ENCODE peak calls at places on chromosomes 6 and 20, in nine cellular contexts. M is Peyer's patch, U is lower leg skin, L is cardiac muscle cell, D is cardiac fibroblast, E is adrenal gland, S is colonic mucosa, Z is AG04449, O is left lung. F is an unnamed sample.

GRCh38 chr20:12466915-12467314 is 541.9 kb upstream of the SPTLC3 start:
- DNase-seq in E (no peak), O (no peak), Z (no peak), U (no peak), M (no peak), L (no peak), S (no peak), D (no peak), F (no peak)

GRCh38 chr20:35339007-35339406 is 46.8 kb upstream of the FAM83C start:
- DNase-seq in Z (peak), D (peak), S (no peak), E (no peak), M (no peak), L (peak), O (no peak), U (no peak), F (no peak)

GRCh38 chr20:46648903-46649649 is 2.2 kb downstream of the SLC13A3 start:
- DNase-seq in M (no peak), E (no peak), S (no peak), Z (no peak), L (no peak), U (no peak), O (no peak), D (no peak), F (no peak)

GRCh38 chr6:22098623-22099022 is 198.2 kb downstream of the PRL start:
- DNase-seq in S (no peak), Z (no peak), M (no peak), E (no peak), U (no peak), D (no peak), O (no peak), L (no peak), F (no peak)

GRCh38 chr6:30626484-30627366 is at the start of gene ATAT1:
- DNase-seq in E (peak), S (peak), Z (no peak), D (peak), L (peak), U (peak), M (peak), O (peak), F (peak)

GRCh38 chr6:30075094-30075986 is at the start of gene RNF39:
- DNase-seq in S (peak), D (no peak), U (peak), E (no peak), Z (no peak), L (peak), O (peak), M (peak), F (no peak)

GRCh38 chr6:144768676-144769599 is 483.8 kb downstream of the UTRN start:
- DNase-seq in O (no peak), M (no peak), S (no peak), L (no peak), D (peak), U (no peak), E (no peak), Z (no peak), F (no peak)

GRCh38 chr6:104705095-104705707 is 154.5 kb downstream of the HACE1 start:
- DNase-seq in Z (no peak), S (no peak), D (peak), M (peak), O (no peak), L (peak), U (no peak), E (peak), F (no peak)

GRCh38 chr20:50034567-50035170 is 51.9 kb downstream of the SNAI1 start:
- DNase-seq in O (no peak), Z (no peak), S (no peak), M (no peak), D (peak), E (peak), L (peak), U (peak), F (peak)

GRCh38 chr6:20029979-20030378 is 182.3 kb downstream of the MBOAT1 start:
- DNase-seq in S (no peak), Z (no peak), O (no peak), L (no peak), U (no peak), D (no peak), M (no peak), E (no peak), F (no peak)

GRCh38 chr6:30518505-30518850 is 29.2 kb downstream of the HLA-E start:
- DNase-seq in O (no peak), S (no peak), L (no peak), M (no peak), D (no peak), Z (no peak), U (no peak), E (no peak), F (no peak)

GRCh38 chr20:47432251-47433210 is 69.2 kb upstream of the NCOA3 start:
- DNase-seq in O (no peak), L (no peak), E (no peak), D (no peak), U (no peak), Z (no peak), M (no peak), S (no peak), F (no peak)

GRCh38 chr6:96116674-96117073 is 100.9 kb downstream of the FUT9 start:
- DNase-seq in O (no peak), E (no peak), Z (no peak), U (no peak), L (no peak), D (no peak), M (no peak), S (no peak), F (no peak)

GRCh38 chr6:2766767-2767314 is 1.6 kb downstream of the WRNIP1 start:
- DNase-seq in O (no peak), S (no peak), E (no peak), D (no peak), M (no peak), U (no peak), L (no peak), Z (no peak), F (no peak)

GRCh38 chr6:128919412-128919811 is 36.5 kb downstream of the LAMA2 start:
- DNase-seq in U (no peak), E (no peak), O (no peak), S (no peak), L (no peak), Z (peak), D (peak), M (no peak), F (peak)

GRCh38 chr6:66897576-66897975 is 1190.5 kb upstream of the EYS start:
- DNase-seq in S (no peak), L (peak), U (peak), E (peak), O (no peak), Z (no peak), M (no peak), D (peak), F (no peak)

GRCh38 chr6:141415896-141416295 is 716.8 kb upstream of the GJE1 start:
- DNase-seq in M (no peak), D (no peak), O (no peak), E (no peak), Z (no peak), S (no peak), U (no peak), L (no peak), F (peak)

GRCh38 chr20:57374343-57374930 is 16.8 kb upstream of the RBM38 start:
- DNase-seq in M (no peak), E (no peak), S (no peak), D (no peak), O (no peak), Z (no peak), U (no peak), L (no peak), F (no peak)

GRCh38 chr20:19833395-19833794 is 75.3 kb downstream of the RIN2 start:
- DNase-seq in Z (no peak), E (no peak), L (no peak), O (no peak), D (no peak), S (no peak), M (no peak), U (no peak), F (no peak)

GRCh38 chr6:28537509-28538140 is 11.9 kb downstream of the GPX5 start:
- DNase-seq in O (no peak), S (no peak), Z (no peak), M (no peak), U (no peak), D (no peak), L (no peak), E (no peak), F (no peak)

GRCh38 chr20:37294262-37294981 is 5.0 kb downstream of the MANBAL start:
- DNase-seq in U (no peak), O (no peak), D (no peak), L (peak), M (no peak), S (no peak), Z (no peak), E (no peak), F (peak)

GRCh38 chr20:21862224-21862927 is 156.9 kb downstream of the PAX1 start:
- DNase-seq in Z (no peak), D (no peak), O (no peak), S (no peak), M (no peak), U (no peak), E (no peak), L (no peak), F (no peak)

GRCh38 chr20:5808901-5809300 is 58.7 kb downstream of the SHLD1 start:
- DNase-seq in O (no peak), D (no peak), U (no peak), E (no peak), Z (no peak), L (no peak), S (no peak), M (no peak), F (no peak)

GRCh38 chr6:33207569-33208088 is 671 bp upstream of the RING1 start:
- DNase-seq in D (peak), Z (no peak), E (peak), M (peak), O (no peak), S (peak), L (peak), U (no peak), F (peak)

GRCh38 chr6:43334466-43335095 is 26.0 kb upstream of the CRIP3 start:
- DNase-seq in L (peak), M (no peak), S (peak), U (no peak), D (peak), E (peak), Z (peak), O (no peak), F (no peak)

GRCh38 chr6:106046116-106046853 is 39.9 kb upstream of the PRDM1 start:
- DNase-seq in E (no peak), O (peak), U (no peak), S (no peak), D (no peak), M (no peak), Z (no peak), L (no peak), F (no peak)
- H3K4me3 ChIP-seq in E (no peak), O (no peak), U (no peak), S (no peak), D (no peak), M (no peak), Z (no peak), L (no peak), F (no peak)

DNA sequence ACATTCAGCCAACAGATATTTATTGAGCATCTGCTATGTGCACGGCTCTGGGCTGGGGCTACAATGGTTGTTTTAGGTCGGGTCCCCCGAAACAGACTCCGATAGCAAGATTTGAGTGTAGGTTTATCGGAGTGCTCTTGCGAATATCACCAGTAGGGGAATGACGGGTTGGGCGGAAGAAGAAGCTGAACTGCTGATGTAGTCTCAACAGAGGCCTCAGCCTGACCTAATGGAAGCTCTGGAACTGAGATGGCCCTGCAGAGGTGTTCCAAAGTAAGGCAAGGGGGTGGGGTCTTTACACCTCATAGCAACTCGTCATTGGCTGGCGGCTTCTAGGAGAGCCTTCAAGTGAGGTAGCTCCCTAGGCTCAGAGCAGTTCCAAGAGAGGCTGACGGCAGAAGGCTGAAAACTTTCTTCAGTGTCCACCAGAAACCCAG is 1.1 kb downstream of the L3MBTL1 start:
- DNase-seq in L (peak), U (no peak), M (no peak), S (no peak), D (no peak), Z (no peak), O (no peak), E (no peak), F (no peak)
- TF ChIP-seq CTCF in L (peak), U (no peak), M (no peak), S (no peak), D (no peak), Z (no peak), O (no peak), E (no peak), F (no peak)

GRCh38 chr6:55003726-55004415 is 157.3 kb downstream of the FAM83B start:
- DNase-seq in S (no peak), Z (no peak), D (no peak), M (no peak), E (no peak), L (no peak), O (no peak), U (no peak), F (no peak)
- H3K4me3 ChIP-seq in S (no peak), Z (no peak), D (no peak), M (no peak), E (no peak), L (no peak), O (no peak), U (no peak), F (no peak)

DNA sequence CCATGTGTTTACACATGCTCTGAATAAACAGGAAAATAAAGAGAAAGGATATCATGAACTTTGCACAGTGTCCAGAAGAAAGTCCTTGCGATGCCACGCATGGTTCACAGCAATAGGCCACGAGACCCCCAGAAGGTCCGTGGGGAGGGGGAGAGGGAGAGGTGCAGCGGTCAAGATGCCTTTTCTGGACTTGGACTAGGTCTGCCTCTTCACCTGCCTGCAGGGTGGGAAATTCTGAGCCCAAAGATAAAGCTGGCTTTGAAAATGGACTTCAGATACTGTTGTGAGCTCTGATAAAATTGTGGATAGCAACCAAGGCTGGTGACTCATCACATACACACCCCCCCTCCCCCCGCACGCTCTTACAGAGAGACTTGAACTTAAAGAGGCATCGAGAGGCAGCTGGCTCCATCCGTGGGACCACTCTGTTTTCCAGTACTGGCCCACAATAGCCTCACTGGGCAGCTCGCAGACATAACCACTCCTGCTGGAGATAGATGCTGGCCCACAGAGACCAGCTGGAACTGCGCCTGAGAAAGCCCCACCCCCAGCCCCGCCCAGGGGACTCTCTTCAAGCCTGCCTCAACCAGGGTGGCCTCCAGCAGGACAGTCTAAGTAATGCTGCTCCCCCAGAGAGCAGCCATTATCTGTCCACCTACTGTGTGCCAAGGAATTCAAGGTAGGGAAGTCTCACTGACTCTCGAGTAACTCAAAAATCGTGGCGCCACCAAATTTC is 21.2 kb upstream of the NFATC2 start:
- DNase-seq in U (peak), O (no peak), E (peak), Z (no peak), S (peak), D (peak), M (peak), L (peak), F (peak)
- TF ChIP-seq CTCF in U (no peak), O (no peak), E (no peak), Z (no peak), S (no peak), D (peak), M (no peak), L (no peak), F (no peak)

DNA sequence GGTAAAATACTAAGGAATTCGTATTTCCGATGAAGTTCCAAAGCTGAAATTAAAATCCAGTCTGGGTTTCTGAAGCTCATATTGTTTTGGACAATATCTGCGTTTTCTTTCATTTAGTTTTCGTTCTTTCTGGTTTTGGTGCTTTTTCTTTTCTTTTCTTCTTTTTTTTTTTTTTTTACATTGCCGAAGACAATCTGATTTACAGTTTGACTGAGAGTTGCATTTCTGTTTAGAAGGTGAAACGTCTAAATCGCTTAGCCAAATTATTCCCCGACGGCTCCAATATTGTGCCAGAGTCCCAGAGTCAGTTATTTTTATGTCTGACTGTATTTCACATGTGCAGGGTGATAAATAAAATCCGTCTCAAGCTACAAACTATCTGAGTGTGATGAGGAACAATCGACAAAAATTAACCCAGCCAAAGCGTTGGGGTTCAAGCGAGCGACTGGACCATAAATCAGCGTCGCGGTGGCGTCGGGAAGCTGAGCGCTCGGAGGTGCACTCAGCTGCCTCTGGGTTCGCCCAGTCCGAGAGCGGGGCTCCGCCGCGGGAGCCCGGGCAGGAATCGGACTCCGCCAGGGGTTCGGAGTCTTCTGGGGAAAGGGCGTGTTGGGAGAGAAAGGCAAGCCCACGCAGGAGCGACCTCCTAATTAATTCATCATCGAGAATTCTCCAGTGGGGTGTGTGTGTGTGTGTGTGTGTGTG is 8.2 kb upstream of the TBX18 start:
- DNase-seq in O (peak), U (no peak), E (no peak), S (no peak), Z (no peak), M (no peak), L (peak), D (peak), F (peak)
- H3K4me3 ChIP-seq in O (no peak), U (no peak), E (peak), S (no peak), Z (peak), M (no peak), L (no peak), D (peak), F (peak)

DNA sequence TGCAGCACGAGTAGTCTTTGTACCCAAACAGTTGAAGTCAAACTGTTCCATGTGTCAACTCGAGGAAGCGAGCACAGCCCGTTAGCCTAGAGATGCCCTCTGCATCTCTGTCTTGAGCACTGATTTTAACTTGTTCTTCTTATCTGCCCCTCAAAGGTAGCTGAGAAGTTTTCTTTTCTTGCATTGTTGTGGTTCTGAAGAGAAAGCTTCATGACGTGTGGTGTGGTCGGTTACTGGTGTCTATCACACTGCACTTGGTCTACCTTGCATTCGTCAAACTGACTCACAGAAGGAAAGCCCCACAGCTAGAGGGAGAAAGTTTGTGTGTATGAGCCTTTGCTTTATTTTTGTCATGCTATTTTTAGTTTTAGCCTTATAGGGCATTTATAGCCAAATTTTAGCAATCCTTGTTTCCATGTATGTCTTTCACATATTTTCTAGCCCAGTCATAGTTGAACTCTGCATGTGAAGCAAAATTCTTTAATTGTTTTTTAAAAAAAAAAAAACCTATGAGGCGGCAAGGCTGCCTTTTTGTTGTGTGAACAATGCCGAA is 115.1 kb downstream of the JAG1 start:
- DNase-seq in L (peak), M (no peak), U (no peak), S (no peak), O (no peak), D (peak), Z (peak), E (no peak), F (peak)
- TF ChIP-seq CTCF in L (peak), M (no peak), U (no peak), S (no peak), O (no peak), D (peak), Z (peak), E (no peak), F (peak)

DNA sequence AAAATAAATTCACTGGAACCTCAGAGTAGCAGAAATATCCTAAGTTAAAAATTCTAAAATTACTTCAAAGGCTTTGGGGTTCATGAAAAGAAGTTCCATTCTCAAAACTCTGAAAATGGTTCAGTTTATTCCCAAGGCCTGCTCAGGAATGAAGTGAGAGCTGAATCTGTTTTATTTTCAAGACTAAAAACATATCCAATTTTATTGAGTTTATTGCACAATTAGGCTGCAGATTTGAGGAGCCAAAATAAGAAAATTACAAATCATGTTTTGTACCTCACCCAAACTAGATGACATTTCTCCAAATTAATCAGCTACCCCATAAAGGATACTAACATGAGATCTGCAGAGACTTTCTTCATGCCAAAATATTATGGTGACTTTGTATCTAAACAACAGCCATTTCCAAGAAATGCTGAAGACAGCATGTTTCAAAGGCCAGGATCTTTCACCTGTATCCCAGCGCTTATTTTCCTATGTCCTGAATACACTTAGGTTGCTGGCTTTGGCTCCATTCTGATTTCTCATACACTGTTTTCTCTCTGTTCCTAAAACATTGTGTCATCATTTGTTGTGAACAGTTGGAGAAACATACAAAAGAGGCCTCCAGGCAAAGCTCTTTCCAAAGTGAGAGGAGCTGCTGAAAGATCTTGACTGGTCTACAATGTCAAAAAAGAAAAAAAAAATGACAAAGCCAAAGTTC is 85.7 kb upstream of the F13A1 start:
- DNase-seq in S (no peak), D (no peak), M (no peak), E (no peak), U (no peak), L (no peak), Z (no peak), O (no peak), F (no peak)
- H3K4me3 ChIP-seq in S (no peak), D (no peak), M (no peak), E (no peak), U (no peak), L (no peak), Z (no peak), O (no peak), F (no peak)

F was measured in osteoblast.